ENCODE peak calls at places on chromosome 9, in five cellular contexts. One of them, this sample, is unnamed.

GRCh38 chr9:138060881-138061280 is 183.3 kb downstream of the CACNA1B start:
- DNase-seq in IMR-90: no peak
- DNase-seq in PC-9: no peak
- DNase-seq in HFFc6: no peak
- DNase-seq in PC-3: no peak
- DNase-seq in this sample: no peak

GRCh38 chr9:124209774-124210173 is 48.0 kb upstream of the NEK6 start:
- DNase-seq in IMR-90: no peak
- DNase-seq in PC-9: no peak
- DNase-seq in HFFc6: no peak
- DNase-seq in PC-3: no peak
- DNase-seq in this sample: no peak

GRCh38 chr9:32940740-32941139 is 60.7 kb downstream of the APTX start:
- DNase-seq in IMR-90: no peak
- DNase-seq in PC-9: no peak
- DNase-seq in HFFc6: no peak
- DNase-seq in PC-3: no peak
- DNase-seq in this sample: no peak

GRCh38 chr9:17134843-17135577 is at the start of gene CNTLN:
- DNase-seq in IMR-90: peak
- DNase-seq in PC-9: peak
- DNase-seq in HFFc6: peak
- DNase-seq in PC-3: peak
- DNase-seq in this sample: peak

GRCh38 chr9:112719696-112720095 is 1.8 kb upstream of the INIP start:
- DNase-seq in IMR-90: peak
- DNase-seq in PC-9: no peak
- DNase-seq in HFFc6: peak
- DNase-seq in PC-3: peak
- DNase-seq in this sample: no peak

GRCh38 chr9:24090566-24090965 is 264.5 kb upstream of the ELAVL2 start:
- DNase-seq in IMR-90: no peak
- DNase-seq in PC-9: no peak
- DNase-seq in HFFc6: no peak
- DNase-seq in PC-3: peak
- DNase-seq in this sample: no peak

GRCh38 chr9:34185778-34186551 is 7.1 kb downstream of the UBAP1 start:
- DNase-seq in IMR-90: peak
- DNase-seq in PC-9: peak
- DNase-seq in HFFc6: peak
- DNase-seq in PC-3: peak
- DNase-seq in this sample: peak

GRCh38 chr9:113375057-113376023 is 1.4 kb downstream of the HDHD3 start:
- DNase-seq in IMR-90: peak
- DNase-seq in PC-9: peak
- DNase-seq in HFFc6: peak
- DNase-seq in PC-3: peak
- DNase-seq in this sample: no peak

GRCh38 chr9:110919609-110920008 is 118.7 kb downstream of the LPAR1 start:
- DNase-seq in IMR-90: peak
- DNase-seq in PC-9: peak
- DNase-seq in HFFc6: peak
- DNase-seq in PC-3: peak
- DNase-seq in this sample: peak

GRCh38 chr9:77648458-77649108 is 461 bp upstream of the GNA14 start:
- DNase-seq in IMR-90: no peak
- DNase-seq in PC-9: no peak
- DNase-seq in HFFc6: no peak
- DNase-seq in PC-3: peak
- DNase-seq in this sample: peak

GRCh38 chr9:131959056-131959455 is 120.6 kb downstream of the MED27 start:
- DNase-seq in IMR-90: no peak
- DNase-seq in PC-9: no peak
- DNase-seq in HFFc6: no peak
- DNase-seq in PC-3: no peak
- DNase-seq in this sample: no peak

GRCh38 chr9:34134521-34134920 is 8.0 kb upstream of the DCAF12 start:
- DNase-seq in IMR-90: no peak
- DNase-seq in PC-9: no peak
- DNase-seq in HFFc6: no peak
- DNase-seq in PC-3: no peak
- DNase-seq in this sample: no peak

GRCh38 chr9:3336951-3337350 is 188.8 kb downstream of the RFX3 start:
- DNase-seq in IMR-90: no peak
- DNase-seq in PC-9: no peak
- DNase-seq in HFFc6: no peak
- DNase-seq in PC-3: no peak
- DNase-seq in this sample: no peak

GRCh38 chr9:3332802-3333201 is 193.0 kb downstream of the RFX3 start:
- DNase-seq in IMR-90: no peak
- DNase-seq in PC-9: no peak
- DNase-seq in HFFc6: no peak
- DNase-seq in PC-3: no peak
- DNase-seq in this sample: no peak

GRCh38 chr9:3329361-3329760 is 196.4 kb downstream of the RFX3 start:
- DNase-seq in IMR-90: peak
- DNase-seq in PC-9: no peak
- DNase-seq in HFFc6: peak
- DNase-seq in PC-3: peak
- DNase-seq in this sample: no peak

GRCh38 chr9:3330792-3331420 is 194.9 kb downstream of the RFX3 start:
- DNase-seq in IMR-90: peak
- DNase-seq in PC-9: no peak
- DNase-seq in HFFc6: peak
- DNase-seq in PC-3: peak
- DNase-seq in this sample: no peak

DNA sequence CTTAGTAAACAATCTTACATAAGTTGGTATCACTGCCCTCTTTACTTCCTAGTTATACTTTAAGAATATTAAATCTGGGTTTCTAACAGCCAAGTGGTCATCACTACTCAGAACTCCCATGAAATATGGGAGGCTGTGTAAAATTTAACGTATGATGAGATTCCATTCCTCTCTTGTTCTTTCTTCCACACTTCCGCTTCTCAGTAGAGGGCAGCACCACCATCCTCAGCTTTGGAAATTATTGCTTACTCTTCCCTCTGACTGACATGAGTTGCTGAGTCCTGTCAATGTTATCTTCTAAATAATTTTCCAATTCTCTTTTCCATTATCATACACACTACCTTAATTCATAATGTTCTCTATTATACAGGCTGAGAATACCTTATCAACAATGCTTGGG is 194.0 kb downstream of the RFX3 start:
- DNase-seq in IMR-90: no peak
- DNase-seq in PC-9: no peak
- DNase-seq in HFFc6: no peak
- DNase-seq in PC-3: peak
- DNase-seq in this sample: peak
- TF ChIP-seq CTCF in IMR-90: no peak
- TF ChIP-seq CTCF in PC-9: no peak
- TF ChIP-seq CTCF in HFFc6: peak
- TF ChIP-seq CTCF in PC-3: peak
- TF ChIP-seq CTCF in this sample: no peak

GRCh38 chr9:128105538-128106175 is 21.9 kb downstream of the PTGES2 start:
- DNase-seq in IMR-90: no peak
- DNase-seq in PC-9: no peak
- DNase-seq in HFFc6: no peak
- DNase-seq in PC-3: no peak
- DNase-seq in this sample: no peak
- TF ChIP-seq CTCF in IMR-90: no peak
- TF ChIP-seq CTCF in PC-9: no peak
- TF ChIP-seq CTCF in HFFc6: no peak
- TF ChIP-seq CTCF in PC-3: no peak
- TF ChIP-seq CTCF in this sample: no peak

GRCh38 chr9:127805620-127806019 is 2.9 kb downstream of the FPGS start:
- DNase-seq in IMR-90: no peak
- DNase-seq in PC-9: no peak
- DNase-seq in HFFc6: no peak
- DNase-seq in PC-3: no peak
- DNase-seq in this sample: peak
- TF ChIP-seq CTCF in IMR-90: peak
- TF ChIP-seq CTCF in PC-9: no peak
- TF ChIP-seq CTCF in HFFc6: peak
- TF ChIP-seq CTCF in PC-3: peak
- TF ChIP-seq CTCF in this sample: no peak

GRCh38 chr9:109451311-109452025 is 46.6 kb downstream of the PTPN3 start:
- DNase-seq in IMR-90: no peak
- DNase-seq in PC-9: no peak
- DNase-seq in HFFc6: no peak
- DNase-seq in PC-3: peak
- DNase-seq in this sample: no peak
- TF ChIP-seq CTCF in IMR-90: no peak
- TF ChIP-seq CTCF in PC-9: no peak
- TF ChIP-seq CTCF in HFFc6: peak
- TF ChIP-seq CTCF in PC-3: peak
- TF ChIP-seq CTCF in this sample: no peak

GRCh38 chr9:128818099-128818838 is at the start of gene ENDOG:
- DNase-seq in IMR-90: peak
- DNase-seq in PC-9: peak
- DNase-seq in HFFc6: peak
- DNase-seq in PC-3: peak
- DNase-seq in this sample: peak
- TF ChIP-seq CTCF in IMR-90: peak
- TF ChIP-seq CTCF in PC-9: peak
- TF ChIP-seq CTCF in HFFc6: peak
- TF ChIP-seq CTCF in PC-3: peak
- TF ChIP-seq CTCF in this sample: peak

GRCh38 chr9:125415583-125416443 is 154.2 kb downstream of the GAPVD1 start:
- DNase-seq in IMR-90: no peak
- DNase-seq in PC-9: no peak
- DNase-seq in HFFc6: no peak
- DNase-seq in PC-3: no peak
- DNase-seq in this sample: no peak
- TF ChIP-seq CTCF in IMR-90: no peak
- TF ChIP-seq CTCF in PC-9: no peak
- TF ChIP-seq CTCF in HFFc6: no peak
- TF ChIP-seq CTCF in PC-3: no peak
- TF ChIP-seq CTCF in this sample: no peak

GRCh38 chr9:82489579-82489915 is 501.0 kb downstream of the SPATA31D1 start:
- DNase-seq in IMR-90: peak
- DNase-seq in PC-9: no peak
- DNase-seq in HFFc6: no peak
- DNase-seq in PC-3: no peak
- DNase-seq in this sample: no peak

GRCh38 chr9:82491604-82492003 is 503.0 kb downstream of the SPATA31D1 start:
- DNase-seq in IMR-90: peak
- DNase-seq in PC-9: no peak
- DNase-seq in HFFc6: no peak
- DNase-seq in PC-3: no peak
- DNase-seq in this sample: no peak

GRCh38 chr9:82488702-82489578 is 500.4 kb downstream of the SPATA31D1 start:
- DNase-seq in IMR-90: peak
- DNase-seq in PC-9: no peak
- DNase-seq in HFFc6: peak
- DNase-seq in PC-3: peak
- DNase-seq in this sample: peak

GRCh38 chr9:82490019-82490499 is 501.5 kb downstream of the SPATA31D1 start:
- DNase-seq in IMR-90: peak
- DNase-seq in PC-9: no peak
- DNase-seq in HFFc6: peak
- DNase-seq in PC-3: peak
- DNase-seq in this sample: no peak

DNA sequence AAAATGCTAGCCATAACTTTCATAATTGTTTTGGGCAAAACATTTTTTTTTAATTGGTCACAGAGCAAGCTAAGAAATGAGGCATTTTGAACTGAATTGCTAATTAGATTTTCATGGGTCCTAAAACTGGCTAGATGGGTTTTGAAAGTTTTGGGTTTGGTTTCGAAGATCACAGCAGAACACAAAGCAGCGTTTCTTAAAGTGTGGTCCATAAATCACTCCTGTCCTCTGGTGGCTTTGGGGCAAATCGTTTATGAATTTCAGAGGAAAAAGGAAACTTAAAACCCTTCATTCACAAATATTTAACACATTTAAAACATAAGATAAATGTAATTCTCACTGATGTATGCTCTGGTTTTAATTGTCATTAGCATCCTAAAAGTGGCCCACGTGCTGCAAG is 503.7 kb downstream of the SPATA31D1 start:
- DNase-seq in IMR-90: no peak
- DNase-seq in PC-9: no peak
- DNase-seq in HFFc6: no peak
- DNase-seq in PC-3: no peak
- DNase-seq in this sample: no peak
- TF ChIP-seq CTCF in IMR-90: peak
- TF ChIP-seq CTCF in PC-9: no peak
- TF ChIP-seq CTCF in HFFc6: peak
- TF ChIP-seq CTCF in PC-3: peak
- TF ChIP-seq CTCF in this sample: no peak

GRCh38 chr9:90898229-90898628 is 96.6 kb downstream of the SYK start:
- DNase-seq in IMR-90: peak
- DNase-seq in PC-9: no peak
- DNase-seq in HFFc6: peak
- DNase-seq in PC-3: peak
- DNase-seq in this sample: no peak
- TF ChIP-seq CTCF in IMR-90: peak
- TF ChIP-seq CTCF in PC-9: no peak
- TF ChIP-seq CTCF in HFFc6: peak
- TF ChIP-seq CTCF in PC-3: peak
- TF ChIP-seq CTCF in this sample: no peak